ENCODE peak calls at places on chromosomes 11 and 22, in seven cellular contexts. Z is mesothelial cell of epicardium; H is spleen; Y is GM06990; U is stomach; X is CD4-positive, alpha-beta T cell; G is MCF 10A. K is an unnamed sample.
A peak's percentile ranks its signal among the peaks of the same experiment; 100 is the strongest.

GRCh38 chr22:35314161-35314942 is 14.7 kb downstream of the TOM1 start:
- DNase-seq in Y (no peak), Z (no peak), H (peak; percentile 67), X (no peak), U (no peak), G (peak; percentile 21), K (no peak)

GRCh38 chr22:45029501-45029900 is 19.7 kb upstream of the PHF21B start:
- DNase-seq in H (no peak), Z (no peak), X (no peak), U (no peak), G (no peak), Y (no peak), K (no peak)

GRCh38 chr22:33927752-33928151 is 7.5 kb upstream of the LARGE1 start:
- DNase-seq in H (no peak), X (no peak), Y (no peak), G (no peak), Z (no peak), U (no peak), K (no peak)

GRCh38 chr22:27642104-27642800 is 159.3 kb downstream of the MN1 start:
- DNase-seq in X (no peak), G (no peak), Z (no peak), H (peak; percentile 47), U (no peak), Y (no peak), K (no peak)

GRCh38 chr11:19995131-19995530 is 165.1 kb downstream of the DBX1 start:
- DNase-seq in Z (no peak), H (no peak), U (no peak), X (no peak), Y (no peak), G (peak; percentile 95), K (peak; percentile 26)

GRCh38 chr22:19639610-19640135 is 74.6 kb upstream of the SEPTIN5 start:
- DNase-seq in H (no peak), U (no peak), G (no peak), X (no peak), Y (no peak), Z (no peak), K (no peak)

GRCh38 chr11:105265859-105266258 is 126.3 kb upstream of the CARD18 start:
- DNase-seq in X (no peak), H (no peak), U (no peak), G (peak; percentile 69), Z (no peak), Y (no peak), K (peak; percentile 9)

GRCh38 chr22:48357961-48358360 is 1469.7 kb downstream of the BRD1 start:
- DNase-seq in H (peak; percentile 43), Y (no peak), Z (no peak), G (no peak), U (no peak), X (no peak), K (no peak)

GRCh38 chr11:44901782-44902181 is 48.9 kb downstream of the TP53I11 start:
- DNase-seq in G (no peak), Z (no peak), U (no peak), Y (no peak), X (no peak), H (no peak), K (no peak)

GRCh38 chr11:789951-790350 is at the start of gene CEND1:
- DNase-seq in Z (no peak), U (no peak), H (no peak), X (no peak), G (no peak), Y (peak; percentile 72), K (peak; percentile 43)

GRCh38 chr22:20526628-20527355 is 19.4 kb downstream of the MED15 start:
- DNase-seq in Y (no peak), Z (no peak), H (no peak), X (no peak), U (no peak), G (peak; percentile 46), K (peak; percentile 90)

GRCh38 chr22:39282642-39283311 is 36.6 kb downstream of the RPL3 start:
- DNase-seq in Y (no peak), X (no peak), U (no peak), H (no peak), G (no peak), Z (no peak), K (no peak)

GRCh38 chr11:131776211-131776610 is 405.8 kb downstream of the NTM start:
- DNase-seq in G (no peak), Y (no peak), Z (no peak), H (no peak), X (no peak), U (no peak), K (no peak)

GRCh38 chr22:47351836-47352579 is 589.6 kb downstream of the TBC1D22A start:
- DNase-seq in G (no peak), X (no peak), H (peak; percentile 53), Y (no peak), Z (no peak), U (peak; percentile 7), K (no peak)

GRCh38 chr11:57751676-57752253 is at the start of gene BTBD18:
- DNase-seq in Z (no peak), G (peak; percentile 51), H (no peak), X (no peak), U (peak; percentile 56), Y (no peak), K (peak; percentile 72)

GRCh38 chr11:10038916-10039315 is 255.1 kb downstream of the SBF2 start:
- DNase-seq in H (no peak), Y (no peak), U (no peak), G (no peak), Z (no peak), X (no peak), K (no peak)

GRCh38 chr11:75582935-75583709 is 21.1 kb downstream of the SERPINH1 start:
- DNase-seq in G (no peak), Y (peak; percentile 66), Z (peak; percentile 74), X (peak; percentile 17), U (peak; percentile 46), H (peak; percentile 91), K (no peak)

GRCh38 chr11:20125927-20126326 is 34.3 kb downstream of the DBX1 start:
- DNase-seq in Z (no peak), Y (no peak), X (no peak), U (no peak), H (no peak), G (peak; percentile 69), K (no peak)

GRCh38 chr11:121755191-121755590 is 302.4 kb upstream of the SORL1-AS1 start:
- DNase-seq in Z (no peak), U (no peak), Y (no peak), G (no peak), H (no peak), X (no peak), K (no peak)

GRCh38 chr22:38963872-38964271 is 6.5 kb downstream of the APOBEC3A start:
- DNase-seq in Z (no peak), G (no peak), U (peak; percentile 74), Y (no peak), X (no peak), H (peak; percentile 56), K (no peak)

GRCh38 chr22:50303848-50304527 is 3.5 kb downstream of the PLXNB2 start:
- DNase-seq in Z (no peak), X (no peak), U (peak; percentile 79), Y (no peak), H (no peak), G (peak; percentile 36), K (no peak)

GRCh38 chr11:17472467-17472866 is 4.2 kb downstream of the ABCC8 start:
- DNase-seq in G (no peak), X (no peak), Z (no peak), H (no peak), U (no peak), Y (no peak), K (no peak)

GRCh38 chr22:23626286-23626975 is 5.7 kb downstream of the DRICH1 start:
- DNase-seq in H (no peak), G (no peak), X (no peak), U (no peak), Y (no peak), Z (no peak), K (no peak)

GRCh38 chr11:88300888-88301477 is 36.6 kb downstream of the CTSC start:
- DNase-seq in G (no peak), X (no peak), U (no peak), Y (peak; percentile 18), H (no peak), Z (no peak), K (no peak)

GRCh38 chr11:3006505-3007260 is 14.6 kb upstream of the NAP1L4 start:
- DNase-seq in Y (no peak), H (no peak), U (no peak), G (no peak), X (no peak), Z (no peak), K (no peak)

GRCh38 chr22:19045094-19045493 is 77.1 kb downstream of the DGCR2 start:
- DNase-seq in U (no peak), X (no peak), Y (no peak), H (no peak), G (no peak), Z (no peak), K (no peak)

GRCh38 chr22:32764330-32765116 is 37.0 kb upstream of the TIMP3 start:
- DNase-seq in G (peak; percentile 19), X (no peak), Z (no peak), Y (no peak), H (no peak), U (no peak), K (no peak)

GRCh38 chr11:95922536-95923440 is 1.1 kb downstream of the MTMR2 start:
- DNase-seq in Y (no peak), X (no peak), G (peak; percentile 21), H (no peak), Z (no peak), U (no peak), K (no peak)

GRCh38 chr22:30243671-30244465 is 2.7 kb downstream of the LIF start:
- DNase-seq in H (no peak), U (no peak), G (no peak), Y (no peak), Z (no peak), X (no peak), K (no peak)

GRCh38 chr22:48382197-48382596 is 1445.5 kb downstream of the BRD1 start:
- DNase-seq in Y (no peak), H (peak; percentile 22), G (no peak), U (peak; percentile 22), Z (no peak), X (no peak), K (no peak)

GRCh38 chr11:121894581-121894980 is 221.4 kb downstream of the BLID start:
- DNase-seq in Z (no peak), X (no peak), H (no peak), U (no peak), Y (no peak), G (peak; percentile 78), K (no peak)

GRCh38 chr11:105236631-105237030 is 97.1 kb upstream of the CARD18 start:
- DNase-seq in H (no peak), X (no peak), G (no peak), U (no peak), Z (no peak), Y (no peak), K (peak; percentile 29)

GRCh38 chr22:23752090-23752691 is 1.3 kb upstream of the ZNF70 start:
- DNase-seq in X (no peak), H (peak; percentile 92), U (no peak), Y (peak; percentile 78), Z (no peak), G (no peak), K (no peak)

GRCh38 chr11:100546714-100547113 is 140.4 kb upstream of the ARHGAP42 start:
- DNase-seq in Z (no peak), U (no peak), G (peak; percentile 89), Y (no peak), X (no peak), H (no peak), K (no peak)

GRCh38 chr11:13462311-13462927 is 603 bp downstream of the BTBD10 start:
- DNase-seq in Y (no peak), U (peak; percentile 43), Z (peak; percentile 33), H (no peak), G (peak; percentile 56), X (peak; percentile 40), K (peak; percentile 56)

GRCh38 chr11:125074511-125075241 is 11.6 kb downstream of the SLC37A2 start:
- DNase-seq in Z (no peak), G (no peak), H (no peak), U (no peak), X (no peak), Y (no peak), K (no peak)

GRCh38 chr11:78202733-78203167 is 14.0 kb downstream of the USP35 start:
- DNase-seq in Y (no peak), H (peak; percentile 14), X (peak; percentile 59), U (no peak), Z (no peak), G (no peak), K (peak; percentile 29)

K was measured in SK-MEL-5.